ENCODE peak calls at places on chromosomes 6 and 20, in four cellular contexts. G is naive thymus-derived CD4-positive, alpha-beta T cell; C is AG04450; E is hepatocyte. Q is an unnamed sample.
A peak's percentile ranks its signal among the peaks of the same experiment; 100 is the strongest.

GRCh38 chr6:72894091-72894490 is 272.2 kb downstream of the KCNQ5 start:
- DNase-seq in G (no peak), C (no peak), E (no peak), Q (no peak)

GRCh38 chr20:44496976-44497375 is 21.3 kb downstream of the TTPAL start:
- DNase-seq in G (no peak), C (peak; percentile 73), E (no peak), Q (no peak)

GRCh38 chr6:1482381-1483166 is 93.2 kb downstream of the FOXF2 start:
- DNase-seq in E (no peak), G (no peak), C (no peak), Q (no peak)

GRCh38 chr6:137736048-137736846 is 130.8 kb upstream of the TNFAIP3 start:
- DNase-seq in G (peak; percentile 27), C (no peak), E (no peak), Q (no peak)

GRCh38 chr6:150704447-150705192 is 104.9 kb downstream of the PLEKHG1 start:
- DNase-seq in C (no peak), G (no peak), E (no peak), Q (no peak)

GRCh38 chr6:45421700-45422540 is 44.2 kb upstream of the SUPT3H start:
- DNase-seq in G (peak; percentile 69), C (no peak), E (peak; percentile 70), Q (peak; percentile 75)

GRCh38 chr6:154001494-154002285 is 37.4 kb upstream of the OPRM1 start:
- DNase-seq in C (no peak), E (no peak), G (no peak), Q (no peak)

GRCh38 chr6:143536866-143537691 is 25.6 kb upstream of the FUCA2 start:
- DNase-seq in E (peak; percentile 84), G (peak; percentile 69), C (no peak), Q (peak; percentile 84)

GRCh38 chr20:62329389-62330377 is 26.9 kb downstream of the ADRM1 start:
- DNase-seq in G (no peak), C (no peak), E (no peak), Q (no peak)

GRCh38 chr6:97563529-97563928 is 280.5 kb upstream of the MMS22L start:
- DNase-seq in C (no peak), E (no peak), G (no peak), Q (no peak)

GRCh38 chr6:138804986-138805385 is 9.1 kb downstream of the ECT2L start:
- DNase-seq in E (no peak), C (peak; percentile 6), G (no peak), Q (no peak)

GRCh38 chr20:48463916-48464315 is 363.9 kb downstream of the PREX1 start:
- DNase-seq in E (peak; percentile 56), C (peak; percentile 3), G (no peak), Q (no peak)

GRCh38 chr6:135163440-135163738 is 17.7 kb upstream of the MYB start:
- DNase-seq in C (no peak), E (no peak), G (peak; percentile 61), Q (no peak)

GRCh38 chr6:170295519-170296422 is 4.9 kb upstream of the DLL1 start:
- DNase-seq in G (peak; percentile 54), E (peak; percentile 63), C (no peak), Q (peak; percentile 97)

GRCh38 chr6:165767228-165767627 is 104.2 kb upstream of the PDE10A start:
- DNase-seq in E (no peak), C (no peak), G (no peak), Q (no peak)

GRCh38 chr20:56151834-56152233 is 96.7 kb upstream of the MC3R start:
- DNase-seq in G (no peak), E (no peak), C (no peak), Q (no peak)

GRCh38 chr6:29762051-29762450 is 38.8 kb downstream of the HLA-F start:
- DNase-seq in G (peak; percentile 3), E (no peak), C (no peak), Q (no peak)

GRCh38 chr6:4987427-4987826 is 16.4 kb downstream of the RPP40 start:
- DNase-seq in E (no peak), G (no peak), C (no peak), Q (no peak)
- H3K4me3 ChIP-seq in E (no peak overlapping the region), G (no peak overlapping the region), C (no peak overlapping the region), Q (no peak overlapping the region)

GRCh38 chr6:50817638-50817950 is 1.1 kb upstream of the TFAP2B start:
- DNase-seq in G (no peak), C (no peak), E (no peak), Q (no peak)
- H3K27me3 ChIP-seq in G (peaks cover 26% of the 10 kb centered on the region), C (peaks cover 31% of the 10 kb centered on the region), E (peaks cover 79% of the 10 kb centered on the region), Q (peaks cover 88% of the 10 kb centered on the region)

GRCh38 chr6:16092990-16093389 is 35.9 kb upstream of the MYLIP start:
- DNase-seq in E (no peak), G (no peak), C (no peak), Q (no peak)

GRCh38 chr6:16089232-16089843 is 39.5 kb upstream of the MYLIP start:
- DNase-seq in G (no peak), E (no peak), C (no peak), Q (no peak)

GRCh38 chr6:16090452-16090851 is 38.4 kb upstream of the MYLIP start:
- DNase-seq in C (no peak), G (no peak), E (no peak), Q (no peak)

GRCh38 chr6:16092140-16092539 is 36.7 kb upstream of the MYLIP start:
- DNase-seq in C (no peak), E (no peak), G (no peak), Q (no peak)

DNA sequence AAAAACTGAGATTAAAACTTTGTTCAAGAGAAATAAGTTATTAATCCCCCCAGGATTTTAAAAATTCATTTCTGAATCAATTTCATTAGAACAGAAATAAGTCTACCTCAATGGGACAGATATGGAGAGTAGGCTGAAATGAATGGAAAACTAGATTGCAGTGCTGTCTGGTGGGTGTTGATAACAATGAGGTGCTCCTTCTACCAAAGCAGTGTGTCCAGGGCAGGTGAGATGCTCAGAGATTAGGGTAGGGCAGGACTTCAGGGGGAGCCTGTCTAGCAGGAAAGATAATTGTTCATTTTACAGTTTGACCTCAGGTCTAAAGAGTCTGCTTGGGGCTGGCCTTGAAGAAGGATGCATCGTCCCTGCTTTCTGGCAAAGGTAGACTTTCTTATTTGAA is 38.0 kb upstream of the MYLIP start:
- DNase-seq in G (no peak), E (no peak), C (no peak), Q (no peak)
- H3K4me3 ChIP-seq in G (no peak overlapping the region), E (no peak overlapping the region), C (no peak overlapping the region), Q (no peak overlapping the region)

GRCh38 chr20:49497217-49497560 is 14.7 kb upstream of the KCNB1 start:
- DNase-seq in C (no peak), G (no peak), E (peak; percentile 37), Q (no peak)
- H3K27me3 ChIP-seq in C (peaks cover 12% of the 10 kb centered on the region), G (no peaks in the 10 kb centered on the region), E (no peaks in the 10 kb centered on the region), Q (no peaks in the 10 kb centered on the region)

GRCh38 chr6:26231006-26231587 is 133.9 kb upstream of the BTN3A2 start:
- DNase-seq in G (no peak), C (no peak), E (no peak), Q (no peak)

GRCh38 chr6:26233608-26234420 is 131.2 kb upstream of the BTN3A2 start:
- DNase-seq in E (no peak), C (no peak), G (peak; percentile 60), Q (no peak)

GRCh38 chr6:26230336-26230735 is 134.7 kb upstream of the BTN3A2 start:
- DNase-seq in E (no peak), G (no peak), C (no peak), Q (no peak)

GRCh38 chr6:26232950-26233607 is 131.9 kb upstream of the BTN3A2 start:
- DNase-seq in E (no peak), C (no peak), G (no peak), Q (no peak)

GRCh38 chr6:26232306-26232949 is 132.6 kb upstream of the BTN3A2 start:
- DNase-seq in E (no peak), C (no peak), G (no peak), Q (no peak)
- H3K4me3 ChIP-seq in E (peak overlapping the region; percentile 65), C (no peak overlapping the region), G (peak overlapping the region; percentile 93), Q (peak overlapping the region; percentile 84)

GRCh38 chr6:10410214-10410873 is 4.5 kb downstream of the TFAP2A start:
- DNase-seq in G (no peak), C (no peak), E (no peak), Q (no peak)

GRCh38 chr6:10411131-10411914 is 3.6 kb downstream of the TFAP2A start:
- DNase-seq in E (no peak), C (no peak), G (no peak), Q (peak; percentile 80)

GRCh38 chr6:10411915-10412164 is 3.0 kb downstream of the TFAP2A start:
- DNase-seq in E (no peak), C (no peak), G (no peak), Q (no peak)

GRCh38 chr6:10409160-10409765 is 5.6 kb downstream of the TFAP2A start:
- DNase-seq in G (no peak), C (no peak), E (no peak), Q (no peak)

GRCh38 chr6:10409766-10410209 is 5.1 kb downstream of the TFAP2A start:
- DNase-seq in C (no peak), G (no peak), E (no peak), Q (peak; percentile 68)
- H3K27me3 ChIP-seq in C (peaks cover 54% of the 10 kb centered on the region), G (peaks cover 28% of the 10 kb centered on the region), E (peaks cover 93% of the 10 kb centered on the region), Q (peaks cover 96% of the 10 kb centered on the region)

Q was measured in H7.